ENCODE peak calls at places on chromosome 21, in ten cellular contexts. K is ascending aorta, X is MM.1S, A is cardiac fibroblast, Y is cardiac muscle cell, U is gastrocnemius medialis, O is uterus, W is tibial artery, S is fibroblast of pulmonary artery, Z is bronchial epithelial cell. M is an unnamed sample.

GRCh38 chr21:26553921-26554320 is 19.2 kb downstream of the CYYR1 start:
- DNase-seq in S (no peak), O (no peak), A (no peak), Y (no peak), Z (no peak), W (no peak), X (no peak), K (no peak), U (no peak), M (no peak)

GRCh38 chr21:37866027-37866426 is 50.2 kb downstream of the KCNJ6 start:
- DNase-seq in S (no peak), K (no peak), Z (peak), U (no peak), X (peak), O (no peak), Y (no peak), A (peak), W (no peak), M (no peak)

GRCh38 chr21:45421071-45421845 is 16.3 kb downstream of the COL18A1 start:
- DNase-seq in A (no peak), K (no peak), O (no peak), Y (peak), Z (peak), U (no peak), S (no peak), X (no peak), W (no peak), M (no peak)

GRCh38 chr21:38352536-38353219 is 95.9 kb downstream of the KCNJ15 start:
- DNase-seq in Y (peak), O (peak), X (peak), W (peak), Z (peak), U (no peak), A (peak), K (no peak), S (peak), M (no peak)

GRCh38 chr21:44455524-44456206 is 355 bp downstream of the LRRC3 start:
- DNase-seq in Y (peak), O (no peak), W (no peak), S (peak), A (peak), X (no peak), U (no peak), Z (no peak), K (no peak), M (no peak)

GRCh38 chr21:42781150-42781980 is 98.0 kb downstream of the WDR4 start:
- DNase-seq in Y (peak), W (no peak), S (no peak), Z (peak), X (no peak), U (no peak), K (no peak), O (no peak), A (no peak), M (no peak)

GRCh38 chr21:41622831-41623548 is 115.0 kb upstream of the TMPRSS2 start:
- DNase-seq in U (no peak), O (no peak), Y (no peak), S (no peak), Z (no peak), W (no peak), X (no peak), A (peak), K (no peak), M (no peak)

GRCh38 chr21:21163904-21164303 is 165.7 kb downstream of the NCAM2 start:
- DNase-seq in K (no peak), Y (peak), Z (peak), S (peak), A (peak), X (peak), W (peak), O (peak), U (no peak), M (no peak)

GRCh38 chr21:43731891-43732711 is 13.2 kb downstream of the PDXK start:
- DNase-seq in K (no peak), Z (no peak), Y (no peak), O (no peak), U (no peak), A (no peak), S (no peak), X (no peak), W (no peak), M (no peak)

GRCh38 chr21:45983981-45984551 is 2.5 kb downstream of the COL6A1 start:
- DNase-seq in Z (no peak), W (peak), Y (no peak), A (no peak), X (no peak), S (no peak), O (peak), K (no peak), U (no peak), M (no peak)

GRCh38 chr21:42844411-42845113 is 34.8 kb downstream of the WDR4 start:
- DNase-seq in O (no peak), Y (no peak), Z (no peak), U (peak), A (no peak), S (no peak), X (no peak), W (peak), K (no peak), M (no peak)

GRCh38 chr21:45552696-45553391 is 10.6 kb upstream of the SLC19A1 start:
- DNase-seq in O (no peak), K (no peak), W (no peak), S (no peak), Y (no peak), Z (no peak), A (no peak), X (no peak), U (no peak), M (no peak)

GRCh38 chr21:42158846-42159245 is 60.1 kb upstream of the ABCG1 start:
- DNase-seq in S (no peak), O (no peak), K (no peak), Y (no peak), Z (no peak), W (no peak), A (no peak), X (no peak), U (no peak), M (no peak)

GRCh38 chr21:36134820-36135390 is at the start of gene CBR3:
- DNase-seq in S (peak), A (peak), Y (no peak), U (no peak), O (peak), W (peak), X (peak), K (no peak), Z (no peak), M (no peak)

GRCh38 chr21:38869946-38870345 is 64.2 kb downstream of the ETS2 start:
- DNase-seq in W (no peak), Z (peak), X (no peak), Y (no peak), S (no peak), U (no peak), A (peak), K (no peak), O (no peak), M (no peak)

GRCh38 chr21:45460611-45461368 is 55.8 kb downstream of the COL18A1 start:
- DNase-seq in X (no peak), U (no peak), O (no peak), K (no peak), Z (peak), S (peak), A (peak), W (no peak), Y (no peak), M (no peak)

GRCh38 chr21:37219766-37220432 is 47.2 kb downstream of the VPS26C start:
- DNase-seq in Y (no peak), U (no peak), X (no peak), S (no peak), Z (peak), K (no peak), O (no peak), W (no peak), A (no peak), M (no peak)

GRCh38 chr21:26756491-26757159 is 88.6 kb downstream of the ADAMTS1 start:
- DNase-seq in O (no peak), Y (no peak), W (no peak), X (no peak), S (peak), U (no peak), Z (no peak), K (no peak), A (peak), M (no peak)

GRCh38 chr21:41360072-41360821 is 1.6 kb upstream of the MX2 start:
- DNase-seq in X (no peak), S (peak), O (peak), Z (peak), U (peak), W (peak), Y (peak), A (peak), K (no peak), M (no peak)

GRCh38 chr21:23624281-23624680 is 1983.0 kb downstream of the MRPL39 start:
- DNase-seq in A (no peak), S (no peak), W (no peak), U (no peak), Z (no peak), Y (no peak), O (no peak), X (no peak), K (no peak), M (no peak)

GRCh38 chr21:45747233-45747766 is 103.8 kb downstream of the PCBP3 start:
- DNase-seq in K (no peak), S (no peak), Z (no peak), U (no peak), W (no peak), Y (no peak), X (no peak), A (no peak), O (no peak), M (no peak)

GRCh38 chr21:26761174-26761915 is 83.9 kb downstream of the ADAMTS1 start:
- DNase-seq in O (no peak), K (no peak), S (no peak), X (no peak), A (no peak), W (no peak), Z (no peak), Y (no peak), U (no peak), M (no peak)

DNA sequence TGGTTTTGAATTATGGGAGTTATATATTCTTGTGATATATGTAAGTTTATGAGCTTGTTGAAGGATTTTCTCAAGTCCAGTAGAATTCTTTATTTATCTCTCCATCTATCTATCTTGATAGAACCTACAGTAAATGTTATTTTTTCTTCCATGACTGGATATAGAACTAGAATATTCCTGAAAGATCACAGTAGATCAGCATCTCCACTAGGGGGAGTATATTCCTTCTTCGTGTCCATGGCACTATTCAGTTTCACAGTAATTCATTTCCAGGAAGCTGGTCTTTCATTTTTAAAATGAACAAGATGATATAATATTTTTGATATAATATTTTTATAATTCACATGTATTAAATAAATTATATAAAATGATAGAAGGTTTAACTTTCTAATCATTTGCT is 18.8 kb downstream of the TMPRSS15 start:
- DNase-seq in U (no peak), Z (peak), O (no peak), A (peak), W (no peak), S (peak), K (no peak), X (peak), Y (peak), M (no peak)
- TF ChIP-seq CTCF in U (no peak), Z (no peak), O (no peak), A (peak), W (no peak), S (peak), K (no peak), X (peak), Y (peak), M (no peak)

GRCh38 chr21:33949516-33950424 is 34.2 kb upstream of the ATP5PO start:
- DNase-seq in X (peak), O (no peak), U (no peak), A (no peak), Y (no peak), W (no peak), S (no peak), K (no peak), Z (no peak), M (no peak)
- H3K4me3 ChIP-seq in X (no peak), O (no peak), U (no peak), A (no peak), Y (no peak), W (no peak), S (no peak), K (no peak), Z (no peak), M (no peak)

DNA sequence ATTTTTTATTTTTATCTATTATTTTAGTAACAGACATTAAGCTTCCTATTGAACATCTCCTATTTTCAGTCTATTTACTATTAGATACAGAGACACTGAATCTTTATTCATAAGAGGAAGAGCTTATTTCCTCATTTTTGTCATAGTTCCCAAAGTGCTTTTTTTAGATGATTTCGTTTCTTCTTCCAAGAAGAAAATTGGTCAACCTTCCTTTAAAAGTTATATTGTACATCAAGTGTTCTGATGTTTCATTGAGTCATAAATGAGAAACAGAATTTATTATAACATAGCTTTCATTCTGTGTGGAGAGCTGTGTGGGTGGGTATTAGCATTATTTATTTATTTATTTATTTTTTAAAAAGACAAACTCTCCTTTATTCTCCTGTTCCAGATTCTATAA is 50.6 kb upstream of the BACH1 start:
- DNase-seq in O (no peak), A (peak), U (no peak), S (no peak), X (no peak), Y (no peak), K (no peak), Z (no peak), W (no peak), M (no peak)
- TF ChIP-seq CTCF in O (no peak), A (no peak), U (no peak), S (no peak), X (no peak), Y (no peak), K (no peak), Z (no peak), W (no peak), M (no peak)

GRCh38 chr21:34889537-34890257 is 159.4 kb downstream of the RUNX1 start:
- DNase-seq in Z (peak), U (peak), Y (peak), S (peak), K (peak), X (peak), O (peak), W (peak), A (peak), M (no peak)

GRCh38 chr21:34890724-34891609 is 158.1 kb downstream of the RUNX1 start:
- DNase-seq in U (peak), W (peak), A (peak), O (no peak), X (no peak), S (peak), Y (peak), Z (peak), K (no peak), M (no peak)

GRCh38 chr21:34892196-34892595 is 156.9 kb downstream of the RUNX1 start:
- DNase-seq in S (no peak), Y (no peak), W (no peak), Z (no peak), U (no peak), O (no peak), A (no peak), K (no peak), X (peak), M (no peak)

GRCh38 chr21:34890258-34890723 is 158.8 kb downstream of the RUNX1 start:
- DNase-seq in A (no peak), Y (no peak), S (no peak), K (no peak), Z (no peak), U (no peak), O (no peak), X (no peak), W (no peak), M (no peak)

GRCh38 chr21:34891610-34891943 is 157.5 kb downstream of the RUNX1 start:
- DNase-seq in X (no peak), U (no peak), Z (no peak), Y (no peak), O (no peak), S (no peak), A (no peak), K (no peak), W (no peak), M (no peak)
- H3K4me3 ChIP-seq in X (no peak), U (peak), Z (peak), Y (no peak), O (no peak), S (peak), A (peak), K (peak), W (peak), M (peak)

GRCh38 chr21:15365751-15366392 is 301.1 kb upstream of the NRIP1 start:
- DNase-seq in A (no peak), Z (peak), W (no peak), O (no peak), S (no peak), K (no peak), U (no peak), X (no peak), Y (no peak), M (no peak)

GRCh38 chr21:15362458-15362857 is 297.7 kb upstream of the NRIP1 start:
- DNase-seq in Y (no peak), S (no peak), K (no peak), O (no peak), Z (no peak), A (no peak), U (no peak), W (no peak), X (no peak), M (no peak)

GRCh38 chr21:15367061-15367626 is 302.3 kb upstream of the NRIP1 start:
- DNase-seq in O (no peak), S (no peak), Y (no peak), A (no peak), W (no peak), Z (no peak), X (no peak), U (no peak), K (no peak), M (no peak)

GRCh38 chr21:15363921-15364320 is 299.1 kb upstream of the NRIP1 start:
- DNase-seq in K (no peak), A (peak), O (no peak), W (no peak), S (peak), Y (no peak), X (no peak), Z (peak), U (no peak), M (no peak)
- TF ChIP-seq CTCF in K (no peak), A (no peak), O (no peak), W (no peak), S (no peak), Y (no peak), X (no peak), Z (no peak), U (no peak), M (no peak)

M was measured in thoracic aorta.